ENCODE peak calls at places on chromosome 19, in five cellular contexts. C is heart right ventricle, I is BJ, K is psoas muscle, O is thoracic aorta. R is an unnamed sample.

GRCh38 chr19:19485998-19486290 is 29.4 kb downstream of the TSSK6 start:
- DNase-seq in C (no peak), I (no peak), K (peak), O (no peak), R (no peak)

GRCh38 chr19:48754950-48755645 is at the start of gene FGF21:
- DNase-seq in C (no peak), I (no peak), K (peak), O (no peak), R (no peak)

GRCh38 chr19:19062454-19063182 is 1.2 kb upstream of the SLC25A42 start:
- DNase-seq in C (no peak), I (no peak), K (no peak), O (no peak), R (no peak)

GRCh38 chr19:53511933-53512374 is 26.0 kb upstream of the ZNF331 start:
- DNase-seq in C (peak), I (no peak), K (peak), O (no peak), R (no peak)

GRCh38 chr19:33273881-33274662 is 28.3 kb downstream of the CEBPA start:
- DNase-seq in C (no peak), I (peak), K (no peak), O (peak), R (no peak)

GRCh38 chr19:45079063-45079910 is at the start of gene GEMIN7:
- DNase-seq in C (peak), I (no peak), K (peak), O (no peak), R (peak)

GRCh38 chr19:7366701-7367420 is 18.1 kb downstream of the ARHGEF18 start:
- DNase-seq in C (no peak), I (no peak), K (no peak), O (no peak), R (no peak)

GRCh38 chr19:16895467-16896097 is 6.8 kb downstream of the F2RL3 start:
- DNase-seq in C (no peak), I (no peak), K (no peak), O (no peak), R (no peak)

DNA sequence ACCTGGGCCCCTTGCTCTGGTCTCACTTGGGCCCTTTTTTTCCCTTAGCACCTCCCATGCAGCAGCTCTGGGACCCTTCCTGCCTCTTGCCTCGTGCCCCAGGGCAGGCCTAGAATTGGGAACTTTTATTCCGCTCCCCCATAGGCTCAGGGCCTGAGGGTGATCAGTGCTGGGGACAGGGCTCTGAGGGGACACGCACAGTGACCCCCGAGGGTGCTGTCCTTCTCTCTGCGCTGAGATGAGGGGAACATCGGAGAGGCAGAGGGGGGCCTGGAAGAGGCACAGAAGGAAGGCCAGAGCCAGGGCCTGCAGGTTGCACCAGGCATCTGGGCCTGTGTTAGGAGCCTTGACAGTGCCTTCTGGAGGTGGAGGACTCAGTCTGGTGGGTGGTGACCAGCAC is 10.8 kb downstream of the EPN1 start:
- DNase-seq in C (no peak), I (no peak), K (peak), O (no peak), R (no peak)
- H3K4me3 ChIP-seq in C (no peak), I (no peak), K (no peak), O (no peak), R (no peak)

GRCh38 chr19:28258794-28259193 is 954.2 kb downstream of the UQCRFS1 start:
- DNase-seq in C (no peak), I (no peak), K (no peak), O (no peak), R (no peak)

GRCh38 chr19:28264556-28264955 is 948.4 kb downstream of the UQCRFS1 start:
- DNase-seq in C (no peak), I (no peak), K (no peak), O (no peak), R (no peak)
- H3K4me3 ChIP-seq in C (no peak), I (no peak), K (no peak), O (no peak), R (no peak)

GRCh38 chr19:35959040-35959967 is 23.1 kb downstream of the LRFN3 start:
- DNase-seq in C (peak), I (no peak), K (peak), O (no peak), R (peak)
- H3K4me3 ChIP-seq in C (peak), I (no peak), K (peak), O (peak), R (no peak)

DNA sequence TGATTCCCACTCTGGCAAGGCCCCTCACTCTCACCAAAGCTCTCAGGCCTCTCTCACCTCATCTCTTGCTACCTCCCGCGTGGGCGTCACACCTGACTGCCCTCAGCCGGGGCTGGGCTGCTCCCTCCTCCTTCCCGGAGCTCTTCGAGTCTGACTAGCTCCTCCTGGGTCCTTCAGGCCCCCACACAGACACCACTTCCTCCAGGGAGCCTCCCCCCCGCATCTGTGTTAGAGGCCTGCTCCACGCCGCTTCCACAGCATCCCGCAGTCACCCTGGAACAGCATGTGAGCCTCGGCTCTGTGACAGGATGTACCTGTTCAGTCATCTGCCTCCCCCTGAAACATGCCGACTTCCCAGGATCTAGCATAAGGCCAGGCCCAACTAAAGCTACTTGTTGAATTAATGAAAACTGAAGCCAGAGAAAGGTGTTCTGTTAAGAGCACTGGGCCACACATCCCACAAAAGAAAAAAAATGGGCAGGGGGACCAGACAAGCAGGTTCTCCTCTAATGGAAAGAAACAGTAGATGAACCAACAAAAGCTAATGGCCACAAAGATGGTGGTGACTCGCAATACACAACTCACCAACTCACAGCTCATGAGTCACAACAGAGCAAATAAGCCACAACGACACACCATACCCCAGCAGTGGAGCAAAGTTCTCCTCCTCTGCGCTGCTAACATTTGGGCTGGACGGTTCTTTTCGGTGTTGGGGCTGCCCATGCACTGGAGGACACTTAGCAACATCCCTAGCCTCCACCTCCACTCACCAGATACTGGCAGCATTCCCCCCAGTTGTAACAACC is 3.0 kb downstream of the PPP6R1 start:
- DNase-seq in C (no peak), I (no peak), K (peak), O (no peak), R (peak)
- H3K4me3 ChIP-seq in C (no peak), I (no peak), K (peak), O (peak), R (peak)

GRCh38 chr19:49930483-49931011 is 1.2 kb upstream of the NUP62 start:
- DNase-seq in C (peak), I (no peak), K (peak), O (no peak), R (no peak)
- H3K4me3 ChIP-seq in C (peak), I (no peak), K (peak), O (peak), R (peak)

GRCh38 chr19:46634045-46634655 is 1.9 kb downstream of the GNG8 start:
- DNase-seq in C (peak), I (no peak), K (peak), O (peak), R (peak)

GRCh38 chr19:46637224-46637623 is 1.2 kb upstream of the GNG8 start:
- DNase-seq in C (no peak), I (no peak), K (no peak), O (no peak), R (no peak)

GRCh38 chr19:46635920-46636761 is at the start of gene GNG8:
- DNase-seq in C (no peak), I (no peak), K (no peak), O (no peak), R (no peak)

GRCh38 chr19:46633130-46633529 is 2.9 kb downstream of the GNG8 start:
- DNase-seq in C (no peak), I (no peak), K (no peak), O (no peak), R (no peak)

DNA sequence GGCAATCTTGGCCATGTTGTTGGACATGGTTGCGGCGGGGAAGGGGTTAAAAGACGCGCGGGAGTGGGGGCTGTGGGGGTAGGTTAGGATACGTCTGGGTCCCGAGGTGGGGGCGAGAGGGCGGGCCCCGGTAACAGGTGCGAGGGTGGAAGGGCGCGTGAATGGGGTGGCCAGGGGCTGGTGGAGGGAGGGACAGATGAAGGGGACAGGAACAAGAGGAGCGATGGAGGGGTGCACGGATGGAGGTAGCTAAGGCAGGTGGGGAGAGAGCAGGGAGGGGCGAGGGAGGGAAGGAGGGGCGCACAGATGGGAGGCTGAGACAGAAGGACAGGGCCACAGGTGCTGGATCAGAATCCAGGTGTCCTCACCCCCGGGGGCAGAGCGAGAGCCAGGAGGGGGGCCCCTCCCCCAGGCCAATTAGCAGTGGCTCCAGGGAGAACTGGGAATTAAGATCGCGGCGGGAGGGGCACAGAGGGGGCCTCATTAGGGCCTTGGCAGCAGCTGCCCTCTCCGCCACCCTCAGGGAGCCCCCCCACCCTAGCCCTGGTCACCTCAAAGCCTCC is 1.3 kb downstream of the GNG8 start:
- DNase-seq in C (no peak), I (no peak), K (no peak), O (no peak), R (no peak)
- H3K4me3 ChIP-seq in C (peak), I (peak), K (no peak), O (peak), R (peak)

DNA sequence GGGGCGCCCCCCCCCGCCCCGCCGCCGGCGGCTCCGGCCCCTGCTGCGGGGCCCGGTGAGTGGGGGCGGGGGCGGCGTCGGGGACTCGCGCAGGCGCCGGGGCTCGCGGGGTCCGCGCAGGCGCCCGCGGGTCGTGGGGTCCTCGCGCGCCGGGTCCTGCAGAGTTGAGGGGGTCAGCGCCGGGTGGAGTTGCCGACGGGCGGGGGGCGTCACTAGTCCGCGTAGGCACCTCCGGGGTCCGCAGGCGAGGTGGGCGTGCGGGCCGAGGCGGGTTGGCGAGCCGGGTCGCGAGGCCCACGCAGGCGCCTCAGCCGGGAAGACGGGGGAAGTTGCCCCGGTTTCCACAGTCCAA is 365 bp downstream of the PPP6R1 start:
- DNase-seq in C (no peak), I (no peak), K (no peak), O (no peak), R (no peak)
- H3K4me3 ChIP-seq in C (peak), I (peak), K (peak), O (peak), R (peak)

R was measured in GM06990.